ENCODE peak calls at places on chromosome 14, in nine cellular contexts. Z is endothelial cell of umbilical vein; H is IMR-90; M is brain microvascular endothelial cell; T is body of pancreas; S is foreskin keratinocyte; P is suprapubic skin; V is CD4-positive, CD25-positive, alpha-beta regulatory T cell; Y is AG04450. L is an unnamed sample.

GRCh38 chr14:92470215-92470614 is 43.4 kb upstream of the RIN3 start:
- DNase-seq in H (peak; percentile 65), S (peak; percentile 91), T (no peak), Y (no peak), Z (no peak), V (no peak), P (no peak), M (no peak), L (peak; percentile 11)

GRCh38 chr14:104224516-104225281 is 86.3 kb downstream of the KIF26A start:
- DNase-seq in V (peak; percentile 15), T (peak; percentile 27), P (no peak), H (no peak), S (no peak), M (no peak), Z (peak; percentile 14), Y (no peak), L (peak; percentile 77)

GRCh38 chr14:72906316-72906715 is 12.4 kb upstream of the DPF3 start:
- DNase-seq in T (no peak), V (no peak), H (peak; percentile 87), M (no peak), S (peak; percentile 24), Y (peak; percentile 58), P (no peak), Z (no peak), L (no peak)

GRCh38 chr14:69093551-69094421 is 59.1 kb downstream of the DCAF5 start:
- DNase-seq in S (peak; percentile 38), H (peak; percentile 61), Z (peak; percentile 79), Y (no peak), V (no peak), M (peak; percentile 76), T (no peak), P (no peak), L (peak; percentile 13)

GRCh38 chr14:59075503-59075902 is 113.0 kb upstream of the DAAM1 start:
- DNase-seq in V (no peak), S (no peak), H (no peak), Y (no peak), P (no peak), Z (no peak), T (no peak), M (no peak), L (no peak)

GRCh38 chr14:100065161-100065871 is at the start of gene EVL:
- DNase-seq in H (no peak), P (no peak), Y (no peak), M (no peak), Z (peak; percentile 34), S (no peak), V (peak; percentile 95), T (no peak), L (no peak)

GRCh38 chr14:68968051-68968450 is 11.1 kb downstream of the ACTN1 start:
- DNase-seq in H (no peak), T (no peak), P (no peak), Y (no peak), S (no peak), M (peak; percentile 0), V (peak; percentile 93), Z (no peak), L (no peak)

GRCh38 chr14:69553221-69553620 is 21.4 kb downstream of the CCDC177 start:
- DNase-seq in H (peak; percentile 75), Z (no peak), P (no peak), S (peak; percentile 63), T (no peak), Y (peak; percentile 16), M (peak; percentile 51), V (no peak), L (no peak)

GRCh38 chr14:100041274-100041673 is 23.9 kb upstream of the EVL start:
- DNase-seq in S (no peak), V (no peak), P (no peak), M (no peak), H (no peak), Z (no peak), T (no peak), Y (no peak), L (no peak)

GRCh38 chr14:100893228-100893601 is 10.3 kb downstream of the RTL1 start:
- DNase-seq in V (no peak), H (no peak), Z (no peak), Y (no peak), P (no peak), M (no peak), S (no peak), T (peak; percentile 5), L (no peak)

GRCh38 chr14:29243355-29243754 is 476.8 kb downstream of the FOXG1 start:
- DNase-seq in T (no peak), S (no peak), H (peak; percentile 4), Z (peak; percentile 33), Y (no peak), V (no peak), P (no peak), M (no peak), L (no peak)

GRCh38 chr14:36129181-36129580 is 47.3 kb downstream of the PTCSC3 start:
- DNase-seq in Y (no peak), M (no peak), S (peak; percentile 60), Z (no peak), P (no peak), V (no peak), H (no peak), T (no peak), L (peak; percentile 68)

GRCh38 chr14:75487155-75487671 is 35.1 kb upstream of the BATF start:
- DNase-seq in V (peak; percentile 91), Z (no peak), P (no peak), M (no peak), Y (no peak), H (no peak), T (no peak), S (peak; percentile 87), L (no peak)

GRCh38 chr14:103382375-103382774 is 2.8 kb upstream of the MARK3 start:
- DNase-seq in Z (no peak), T (no peak), M (peak; percentile 39), Y (no peak), S (peak; percentile 90), P (no peak), V (no peak), H (peak; percentile 71), L (no peak)

GRCh38 chr14:18660585-18660922 is 59.6 kb downstream of the OR11H12 start:
- DNase-seq in P (no peak), T (no peak), V (no peak), H (no peak), M (no peak), Y (no peak), S (no peak), Z (no peak), L (no peak)

GRCh38 chr14:85248881-85249635 is 280.9 kb upstream of the FLRT2 start:
- DNase-seq in Z (no peak), S (peak; percentile 78), M (no peak), P (no peak), V (no peak), T (no peak), Y (no peak), H (peak; percentile 11), L (no peak)

DNA sequence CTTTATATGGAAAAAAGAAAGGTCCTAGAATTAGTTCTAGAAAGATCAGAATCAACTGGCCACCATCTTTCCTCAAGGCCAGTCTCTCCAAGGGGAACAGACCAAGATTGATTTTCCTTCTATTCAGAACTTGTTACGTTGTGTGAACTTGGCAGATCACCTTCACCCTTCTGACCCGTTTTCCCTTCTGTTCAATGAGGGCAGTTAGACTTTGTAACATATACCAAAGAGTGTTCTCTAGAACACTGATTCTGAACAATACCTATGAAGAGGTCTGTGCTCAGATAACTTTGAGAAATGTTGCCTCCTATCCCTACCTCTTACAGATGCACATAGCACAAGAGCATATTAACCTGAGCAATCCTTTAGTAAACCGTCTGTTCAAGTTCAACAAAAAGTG is 10.6 kb upstream of the PCK2 start:
- DNase-seq in P (no peak), T (no peak), V (no peak), H (no peak), Z (no peak), Y (no peak), S (no peak), M (no peak), L (no peak)
- H3K27ac ChIP-seq in P (no peak overlapping the region), T (no peak overlapping the region), V (no peak overlapping the region), H (no peak overlapping the region), Z (no peak overlapping the region), Y (no peak overlapping the region), S (no peak overlapping the region), M (no peak overlapping the region), L (no peak overlapping the region)

GRCh38 chr14:21106191-21106505 is 5.3 kb downstream of the TMEM253 start:
- DNase-seq in V (no peak), Z (no peak), H (no peak), T (no peak), Y (no peak), P (no peak), S (peak; percentile 40), M (no peak), L (no peak)
- H3K27ac ChIP-seq in V (no peak overlapping the region), Z (no peak overlapping the region), H (peak overlapping the region; percentile 8), T (peak overlapping the region; percentile 54), Y (no peak overlapping the region), P (peak overlapping the region; percentile 97), S (no peak overlapping the region), M (peak overlapping the region; percentile 8), L (no peak overlapping the region)

DNA sequence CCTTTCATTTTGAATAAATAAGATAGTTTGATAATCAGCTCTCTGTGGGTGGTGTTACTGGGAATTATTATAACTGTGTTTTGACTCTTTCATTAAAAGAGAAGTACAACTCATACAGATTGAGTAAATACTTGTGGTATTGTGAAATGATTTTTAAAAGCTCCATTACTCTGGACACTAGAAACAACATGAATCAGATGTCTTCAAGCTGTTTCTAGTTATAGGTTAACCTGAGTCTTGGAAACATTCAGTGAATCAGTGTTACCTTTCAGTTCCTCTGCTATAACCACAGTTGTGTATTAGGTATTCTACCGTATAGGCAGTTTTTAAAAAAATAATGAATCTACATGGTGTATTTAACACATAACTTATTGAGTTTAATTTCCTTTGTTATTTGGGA is 128.4 kb upstream of the SSTR1 start:
- DNase-seq in T (no peak), H (peak; percentile 43), S (no peak), M (no peak), P (no peak), V (no peak), Y (peak; percentile 1), Z (no peak), L (no peak)
- H3K27ac ChIP-seq in T (no peak overlapping the region), H (no peak overlapping the region), S (no peak overlapping the region), M (no peak overlapping the region), P (no peak overlapping the region), V (no peak overlapping the region), Y (no peak overlapping the region), Z (no peak overlapping the region), L (no peak overlapping the region)

GRCh38 chr14:94686511-94687160 is 74.4 kb downstream of the SERPINA3 start:
- DNase-seq in V (no peak), M (no peak), H (no peak), Y (no peak), S (no peak), T (no peak), P (no peak), Z (no peak), L (no peak)

GRCh38 chr14:94689218-94689984 is 77.2 kb downstream of the SERPINA3 start:
- DNase-seq in V (peak; percentile 23), T (peak; percentile 69), H (peak; percentile 22), Y (no peak), P (peak; percentile 77), Z (peak; percentile 33), S (peak; percentile 6), M (peak; percentile 42), L (peak; percentile 78)

GRCh38 chr14:94682736-94683135 is 70.5 kb downstream of the SERPINA3 start:
- DNase-seq in V (no peak), H (no peak), M (no peak), Z (no peak), T (no peak), P (no peak), Y (no peak), S (no peak), L (no peak)

GRCh38 chr14:94685166-94685581 is 73.0 kb downstream of the SERPINA3 start:
- DNase-seq in V (no peak), M (no peak), Y (no peak), T (no peak), P (no peak), H (no peak), Z (no peak), S (no peak), L (peak; percentile 19)

GRCh38 chr14:94685681-94686485 is 73.7 kb downstream of the SERPINA3 start:
- DNase-seq in Z (no peak), Y (no peak), S (no peak), P (no peak), T (no peak), M (no peak), H (no peak), V (no peak), L (no peak)
- H3K27ac ChIP-seq in Z (no peak overlapping the region), Y (no peak overlapping the region), S (no peak overlapping the region), P (no peak overlapping the region), T (no peak overlapping the region), M (no peak overlapping the region), H (no peak overlapping the region), V (no peak overlapping the region), L (no peak overlapping the region)

L was measured in GM23338.